ENCODE peak calls at places on chromosome 10, in nine cellular contexts. T, O, N, X, P, U, E, F and W are unnamed samples.

GRCh38 chr10:28677889-28678686 is 767 bp downstream of the BAMBI start:
- DNase-seq in N (peak; percentile 61), E (peak; percentile 78), O (peak; percentile 60), U (peak; percentile 31), F (no peak), T (no peak), X (peak; percentile 28), P (peak; percentile 70), W (no peak)

GRCh38 chr10:122484276-122485060 is 23.1 kb downstream of the HTRA1 start:
- DNase-seq in O (no peak), N (no peak), U (no peak), E (peak; percentile 64), P (no peak), F (no peak), T (no peak), X (no peak), W (no peak)

GRCh38 chr10:6558272-6558671 is 21.8 kb downstream of the PRKCQ start:
- DNase-seq in O (no peak), X (no peak), T (no peak), N (no peak), F (no peak), P (no peak), E (no peak), U (no peak), W (peak; percentile 50)

GRCh38 chr10:118241229-118242137 is 100.6 kb downstream of the FAM204A start:
- DNase-seq in U (peak; percentile 64), O (peak; percentile 83), N (peak; percentile 71), X (peak; percentile 84), T (peak; percentile 64), P (peak; percentile 90), F (peak; percentile 82), E (peak; percentile 94), W (peak; percentile 32)

GRCh38 chr10:1432161-1432560 is 305.2 kb downstream of the ADARB2 start:
- DNase-seq in U (no peak), E (no peak), N (no peak), X (no peak), O (no peak), P (no peak), T (no peak), F (no peak), W (no peak)

GRCh38 chr10:88707429-88708110 is 1.5 kb downstream of the LIPK start:
- DNase-seq in U (no peak), N (peak; percentile 92), E (no peak), O (no peak), X (peak; percentile 60), P (no peak), T (no peak), F (no peak), W (no peak)

GRCh38 chr10:112471878-112472487 is 25.0 kb downstream of the VTI1A start:
- DNase-seq in P (peak; percentile 49), U (no peak), N (peak; percentile 28), F (peak; percentile 84), X (peak; percentile 74), O (no peak), E (peak; percentile 65), T (no peak), W (peak; percentile 39)

GRCh38 chr10:55519264-55519663 is 718.2 kb upstream of the PCDH15 start:
- DNase-seq in U (no peak), E (no peak), N (no peak), X (no peak), F (no peak), O (no peak), T (no peak), P (no peak), W (no peak)

GRCh38 chr10:51733061-51733460 is 33.7 kb upstream of the CSTF2T start:
- DNase-seq in X (peak; percentile 13), F (no peak), T (no peak), N (no peak), P (no peak), O (no peak), U (no peak), E (no peak), W (no peak)

GRCh38 chr10:124156524-124157225 is 63.3 kb upstream of the CHST15 start:
- DNase-seq in O (peak; percentile 49), F (no peak), N (no peak), X (no peak), E (peak; percentile 76), U (no peak), T (no peak), P (no peak), W (no peak)

GRCh38 chr10:132410779-132411532 is 14.0 kb downstream of the PWWP2B start:
- DNase-seq in X (no peak), O (no peak), T (no peak), F (no peak), E (peak; percentile 43), P (no peak), N (no peak), U (no peak), W (no peak)

GRCh38 chr10:132409667-132410028 is 12.6 kb downstream of the PWWP2B start:
- DNase-seq in N (no peak), T (no peak), F (no peak), U (no peak), P (no peak), O (no peak), E (peak; percentile 78), X (no peak), W (no peak)

GRCh38 chr10:132411561-132412253 is 14.7 kb downstream of the PWWP2B start:
- DNase-seq in N (no peak), X (peak; percentile 63), O (no peak), F (no peak), P (no peak), E (peak; percentile 57), U (no peak), T (no peak), W (no peak)

GRCh38 chr10:132408823-132409666 is 12.0 kb downstream of the PWWP2B start:
- DNase-seq in U (no peak), N (no peak), E (peak; percentile 81), T (no peak), O (no peak), X (no peak), F (no peak), P (no peak), W (no peak)

DNA sequence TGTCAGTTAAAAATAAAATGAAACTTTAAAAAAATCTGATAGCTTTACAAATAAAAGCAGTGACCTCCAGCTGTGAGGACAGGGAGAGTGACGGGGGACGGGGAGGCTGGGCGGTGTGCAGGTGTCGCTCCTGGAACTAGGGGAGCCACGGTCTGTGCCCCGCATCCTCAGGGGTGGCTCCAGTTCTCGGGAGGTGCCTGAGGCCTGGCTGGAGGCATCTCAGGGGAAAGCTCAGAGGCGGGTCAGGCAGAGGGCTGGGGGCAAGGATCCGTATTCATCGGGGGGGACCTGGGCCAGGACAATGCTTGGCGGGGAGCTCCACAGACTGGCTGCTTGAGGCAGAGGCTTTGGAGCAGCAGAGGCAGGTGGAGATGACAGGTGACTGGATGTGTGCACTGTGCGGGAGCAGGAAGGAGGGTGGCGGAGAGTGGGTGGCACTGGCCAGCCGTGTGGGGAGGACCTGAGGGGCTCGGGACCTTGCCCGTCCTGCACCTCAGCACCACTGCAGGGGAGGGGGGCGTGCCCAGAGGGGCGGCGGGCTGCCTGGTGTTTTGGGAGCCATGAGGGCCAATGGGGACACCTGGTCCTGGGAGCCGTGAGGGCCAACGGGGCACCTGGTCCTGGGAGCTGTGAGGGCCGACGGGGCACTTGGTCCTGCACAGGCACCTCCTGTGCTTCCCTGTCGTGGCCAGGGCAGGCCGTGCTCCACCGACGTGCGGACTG is 13.2 kb downstream of the PWWP2B start:
- DNase-seq in F (no peak), N (no peak), U (no peak), X (no peak), P (no peak), E (no peak), T (no peak), O (no peak), W (no peak)
- H3K4me1 ChIP-seq in F (no peaks in the 10 kb centered on the region), N (peaks cover 18% of the 10 kb centered on the region), U (peaks cover 17% of the 10 kb centered on the region), X (peaks cover 6% of the 10 kb centered on the region), P (peaks cover 29% of the 10 kb centered on the region), E (no peaks in the 10 kb centered on the region), T (no peaks in the 10 kb centered on the region), O (peaks cover 50% of the 10 kb centered on the region), W (peaks cover 4% of the 10 kb centered on the region)

DNA sequence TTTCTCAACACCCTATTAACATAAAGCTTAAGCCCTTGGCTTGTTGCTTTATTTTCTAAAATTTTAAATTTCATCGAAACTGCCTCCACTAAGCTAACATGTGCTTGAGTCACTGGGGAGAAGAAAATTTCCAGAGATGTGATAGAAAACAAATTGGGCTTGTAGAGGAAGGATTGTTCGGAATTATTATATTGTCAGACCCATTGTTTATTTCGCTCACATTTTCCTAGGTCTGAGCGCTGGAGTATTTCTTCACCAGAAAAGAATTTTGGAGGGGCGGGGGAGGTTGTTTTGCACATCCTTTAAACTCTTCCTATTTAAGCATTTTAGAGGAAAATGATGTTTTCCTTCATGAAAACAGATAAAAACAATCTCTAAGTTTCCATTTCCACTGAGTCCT is 29.1 kb downstream of the CELF2 start:
- DNase-seq in U (no peak), O (no peak), N (no peak), P (no peak), X (no peak), T (no peak), E (no peak), F (no peak), W (no peak)
- H3K4me1 ChIP-seq in U (peaks cover 41% of the 10 kb centered on the region), O (peaks cover 46% of the 10 kb centered on the region), N (no peaks in the 10 kb centered on the region), P (peaks cover 38% of the 10 kb centered on the region), X (no peaks in the 10 kb centered on the region), T (no peaks in the 10 kb centered on the region), E (peaks cover 8% of the 10 kb centered on the region), F (no peaks in the 10 kb centered on the region), W (no peaks in the 10 kb centered on the region)

GRCh38 chr10:70864940-70865339 is 23.4 kb downstream of the PCBD1 start:
- DNase-seq in N (no peak), U (no peak), T (no peak), O (no peak), P (no peak), F (no peak), X (no peak), E (no peak), W (no peak)

GRCh38 chr10:70872281-70872680 is 16.1 kb downstream of the PCBD1 start:
- DNase-seq in T (no peak), U (no peak), O (no peak), X (no peak), N (no peak), P (no peak), F (no peak), E (no peak), W (no peak)

GRCh38 chr10:70863470-70864160 is 24.8 kb downstream of the PCBD1 start:
- DNase-seq in P (no peak), E (no peak), X (no peak), N (no peak), F (no peak), O (no peak), U (no peak), T (no peak), W (no peak)

GRCh38 chr10:70866424-70866823 is 21.9 kb downstream of the PCBD1 start:
- DNase-seq in E (no peak), P (no peak), X (peak; percentile 16), N (peak; percentile 18), F (no peak), O (no peak), T (no peak), U (no peak), W (no peak)
- H3K4me1 ChIP-seq in E (no peaks in the 10 kb centered on the region), P (peaks cover 8% of the 10 kb centered on the region), X (no peaks in the 10 kb centered on the region), N (peaks cover 12% of the 10 kb centered on the region), F (no peaks in the 10 kb centered on the region), O (no peaks in the 10 kb centered on the region), T (no peaks in the 10 kb centered on the region), U (no peaks in the 10 kb centered on the region), W (no peaks in the 10 kb centered on the region)

GRCh38 chr10:69320521-69320920 is 42.2 kb downstream of the HK1 start:
- DNase-seq in X (no peak), E (no peak), U (no peak), O (no peak), T (no peak), F (no peak), N (no peak), P (no peak), W (no peak)
- H3K4me1 ChIP-seq in X (peaks cover 29% of the 10 kb centered on the region), E (peaks cover 6% of the 10 kb centered on the region), U (peaks cover 21% of the 10 kb centered on the region), O (peaks cover 50% of the 10 kb centered on the region), T (peaks cover 41% of the 10 kb centered on the region), F (peaks cover 53% of the 10 kb centered on the region), N (peaks cover 45% of the 10 kb centered on the region), P (peaks cover 11% of the 10 kb centered on the region), W (peaks cover 54% of the 10 kb centered on the region)